ENCODE peak calls at places on chromosome 16, in seven cellular contexts. H, R, K, B, C, Z and G are unnamed samples.

GRCh38 chr16:84507011-84507982 is 2.8 kb upstream of the MEAK7 start:
- DNase-seq in H (no peak), R (no peak), K (no peak), B (no peak), C (no peak), Z (no peak), G (no peak)

GRCh38 chr16:15757630-15758251 is 99.1 kb downstream of the MYH11 start:
- DNase-seq in H (no peak), R (no peak), K (no peak), B (no peak), C (no peak), Z (no peak), G (no peak)

GRCh38 chr16:2030036-2030435 is 3.3 kb downstream of the NHERF2 start:
- DNase-seq in H (no peak), R (no peak), K (no peak), B (no peak), C (no peak), Z (no peak), G (no peak)

GRCh38 chr16:56357765-56358322 is 67.5 kb downstream of the AMFR start:
- DNase-seq in H (no peak), R (no peak), K (no peak), B (no peak), C (no peak), Z (no peak), G (no peak)

GRCh38 chr16:81551141-81551808 is 106.7 kb downstream of the CMIP start:
- DNase-seq in H (no peak), R (no peak), K (no peak), B (no peak), C (no peak), Z (no peak), G (no peak)

GRCh38 chr16:50326835-50327465 is 41.8 kb downstream of the BRD7 start:
- DNase-seq in H (no peak), R (no peak), K (no peak), B (no peak), C (no peak), Z (no peak), G (no peak)

GRCh38 chr16:11551842-11552241 is 34.9 kb downstream of the LITAF start:
- DNase-seq in H (no peak), R (no peak), K (no peak), B (no peak), C (no peak), Z (no peak), G (no peak)

GRCh38 chr16:1050921-1051320 is 21.6 kb upstream of the SSTR5 start:
- DNase-seq in H (no peak), R (no peak), K (no peak), B (no peak), C (no peak), Z (no peak), G (no peak)

GRCh38 chr16:8751481-8752311 is 45.7 kb downstream of the TMEM186 start:
- DNase-seq in H (no peak), R (peak), K (no peak), B (no peak), C (no peak), Z (no peak), G (no peak)

GRCh38 chr16:1794908-1795666 is 1.6 kb upstream of the IGFALS start:
- DNase-seq in H (no peak), R (no peak), K (no peak), B (no peak), C (no peak), Z (peak), G (no peak)

GRCh38 chr16:2027024-2028010 is 615 bp downstream of the NHERF2 start:
- DNase-seq in H (no peak), R (no peak), K (no peak), B (peak), C (no peak), Z (no peak), G (no peak)

GRCh38 chr16:85592700-85593502 is 20.2 kb upstream of the GSE1 start:
- DNase-seq in H (no peak), R (no peak), K (no peak), B (no peak), C (no peak), Z (no peak), G (no peak)

GRCh38 chr16:14196011-14196410 is 124.9 kb downstream of the MRTFB start:
- DNase-seq in H (no peak), R (no peak), K (no peak), B (no peak), C (no peak), Z (no peak), G (no peak)